ENCODE peak calls at places on chromosomes 1 and 21, in seven cellular contexts. E is CD4-positive, alpha-beta memory T cell; G is cardiac muscle cell; Z is iPS DF 6.9; X is upper lobe of right lung; T is left ventricle myocardium inferior; R is CD4-positive, CD25-positive, alpha-beta regulatory T cell. W is an unnamed sample.

GRCh38 chr1:241615043-241615974 is 24.9 kb downstream of the CHML start:
- DNase-seq in E (no peak), G (no peak), Z (no peak), X (no peak), T (no peak), R (no peak), W (no peak)

GRCh38 chr1:175564119-175564518 is 179.3 kb downstream of the TNR start:
- DNase-seq in E (no peak), G (no peak), Z (no peak), X (no peak), T (no peak), R (no peak), W (no peak)

GRCh38 chr21:15742052-15742451 is 12.3 kb downstream of the USP25 start:
- DNase-seq in E (no peak), G (peak), Z (no peak), X (no peak), T (no peak), R (no peak), W (no peak)

GRCh38 chr21:36909901-36910561 is 56.4 kb downstream of the HLCS start:
- DNase-seq in E (peak), G (peak), Z (no peak), X (no peak), T (no peak), R (peak), W (no peak)

GRCh38 chr1:27436204-27437159 is 44.1 kb downstream of the GPR3 start:
- DNase-seq in E (peak), G (peak), Z (no peak), X (no peak), T (no peak), R (peak), W (peak)

GRCh38 chr1:53619811-53620619 is 118.9 kb downstream of the GLIS1 start:
- DNase-seq in E (no peak), G (no peak), Z (no peak), X (peak), T (no peak), R (no peak), W (no peak)

GRCh38 chr1:220775238-220775853 is 11.4 kb upstream of the MTARC1 start:
- DNase-seq in E (peak), G (peak), Z (no peak), X (no peak), T (no peak), R (peak), W (no peak)

GRCh38 chr21:26026113-26026512 is 144.5 kb downstream of the APP start:
- DNase-seq in E (no peak), G (no peak), Z (no peak), X (no peak), T (no peak), R (no peak), W (no peak)

DNA sequence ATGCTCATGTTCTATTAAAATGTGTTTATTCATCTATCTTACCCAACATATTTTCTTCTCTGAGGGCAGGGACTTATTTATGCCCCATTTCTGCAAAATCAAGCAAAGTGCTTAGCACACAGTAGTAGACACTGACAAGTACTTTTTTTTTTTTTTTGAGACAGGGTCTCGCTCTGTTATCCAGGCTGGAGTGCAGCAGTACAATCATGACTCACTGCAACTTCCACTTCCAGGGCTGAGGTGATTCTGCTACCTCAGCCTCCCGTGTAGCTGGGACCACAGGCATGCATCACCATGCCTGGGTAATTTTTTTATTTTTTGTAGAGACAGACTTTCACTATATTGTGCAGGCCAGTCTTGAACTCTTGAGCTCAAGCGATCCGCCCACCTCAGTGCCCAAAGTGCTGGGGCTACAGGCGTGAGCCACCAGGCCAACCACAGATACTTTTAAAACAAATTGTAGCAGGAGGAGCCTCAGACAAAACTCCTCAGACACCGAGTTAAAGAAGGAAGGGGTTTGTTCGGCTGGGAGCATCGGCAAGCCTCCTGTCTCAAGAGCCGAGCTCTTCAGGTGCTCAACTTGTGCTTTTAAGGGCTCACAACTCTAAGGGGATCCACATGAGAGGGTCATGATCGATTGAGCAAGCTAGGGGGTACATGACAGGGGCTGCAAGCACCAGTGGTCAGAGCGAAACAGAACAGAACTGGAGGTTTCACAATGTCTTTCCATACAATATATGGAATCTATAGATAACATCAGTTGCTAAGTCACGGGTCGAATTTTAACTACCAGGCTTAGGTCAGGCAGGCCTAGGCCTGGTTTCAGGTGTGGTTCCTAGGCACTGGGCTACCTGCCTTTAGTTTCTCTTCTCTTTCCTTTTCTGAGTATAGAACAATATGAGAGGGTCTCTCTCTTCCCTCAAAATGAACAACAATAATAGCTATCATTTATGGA is 5.7 kb upstream of the TMEM167B start:
- DNase-seq in E (no peak), G (no peak), Z (no peak), X (no peak), T (no peak), R (no peak), W (no peak)
- H3K27ac ChIP-seq in E (no peak), G (no peak), Z (no peak), X (no peak), T (no peak), R (no peak), W (no peak)

GRCh38 chr1:201773764-201774163 is 55.2 kb upstream of the IPO9 start:
- DNase-seq in E (no peak), G (no peak), Z (no peak), X (no peak), T (no peak), R (no peak), W (no peak)
- H3K27ac ChIP-seq in E (no peak), G (peak), Z (no peak), X (no peak), T (peak), R (no peak), W (no peak)

GRCh38 chr1:32774464-32774808 is 42.7 kb downstream of the YARS1 start:
- DNase-seq in E (no peak), G (no peak), Z (no peak), X (no peak), T (no peak), R (no peak), W (no peak)
- H3K27ac ChIP-seq in E (no peak), G (no peak), Z (no peak), X (peak), T (no peak), R (no peak), W (no peak)

GRCh38 chr1:154727409-154727808 is 119.4 kb upstream of the ADAR start:
- DNase-seq in E (no peak), G (no peak), Z (no peak), X (no peak), T (no peak), R (no peak), W (no peak)
- H3K27ac ChIP-seq in E (no peak), G (no peak), Z (no peak), X (no peak), T (no peak), R (no peak), W (no peak)

GRCh38 chr1:224730540-224730939 is 114.4 kb downstream of the CNIH3 start:
- DNase-seq in E (no peak), G (peak), Z (no peak), X (no peak), T (no peak), R (no peak), W (no peak)
- H3K27ac ChIP-seq in E (no peak), G (no peak), Z (no peak), X (no peak), T (no peak), R (no peak), W (no peak)

GRCh38 chr1:19757641-19758040 is 42.1 kb downstream of the TMCO4 start:
- DNase-seq in E (no peak), G (no peak), Z (no peak), X (peak), T (no peak), R (no peak), W (no peak)
- H3K27ac ChIP-seq in E (no peak), G (no peak), Z (no peak), X (no peak), T (no peak), R (no peak), W (no peak)

GRCh38 chr1:215645861-215646260 is 78.8 kb downstream of the KCTD3 start:
- DNase-seq in E (no peak), G (no peak), Z (no peak), X (no peak), T (no peak), R (no peak), W (no peak)

GRCh38 chr1:215648957-215649356 is 81.9 kb downstream of the KCTD3 start:
- DNase-seq in E (no peak), G (no peak), Z (no peak), X (no peak), T (no peak), R (no peak), W (no peak)

GRCh38 chr1:215643592-215644321 is 76.7 kb downstream of the KCTD3 start:
- DNase-seq in E (no peak), G (no peak), Z (no peak), X (no peak), T (no peak), R (no peak), W (no peak)

GRCh38 chr1:215647738-215648137 is 80.6 kb downstream of the KCTD3 start:
- DNase-seq in E (no peak), G (no peak), Z (no peak), X (no peak), T (no peak), R (no peak), W (no peak)

DNA sequence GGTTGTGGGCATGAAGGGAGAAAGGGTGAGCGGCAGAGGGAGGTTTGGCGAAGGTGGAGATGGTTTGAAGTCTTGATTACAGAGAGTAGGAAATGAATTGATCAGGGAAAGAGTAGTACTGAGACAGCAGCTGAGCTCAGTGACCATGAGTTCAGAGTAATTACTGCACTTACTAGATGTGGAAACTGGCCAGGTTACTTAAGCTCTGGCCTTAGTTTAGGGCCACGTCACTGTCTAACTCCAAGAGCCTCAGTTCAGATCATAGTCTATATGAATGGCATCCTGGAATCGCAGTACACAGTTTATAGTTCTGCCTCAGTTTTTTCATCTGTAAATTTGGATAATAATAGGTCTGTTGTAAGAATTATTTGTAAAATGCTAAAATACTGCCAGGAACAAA is 78.1 kb downstream of the KCTD3 start:
- DNase-seq in E (no peak), G (no peak), Z (no peak), X (no peak), T (no peak), R (no peak), W (no peak)
- H3K27ac ChIP-seq in E (no peak), G (no peak), Z (no peak), X (no peak), T (no peak), R (no peak), W (no peak)

GRCh38 chr1:58249371-58249728 is 297.2 kb downstream of the OMA1 start:
- DNase-seq in E (no peak), G (no peak), Z (no peak), X (no peak), T (no peak), R (no peak), W (no peak)
- H3K27ac ChIP-seq in E (no peak), G (no peak), Z (no peak), X (no peak), T (no peak), R (no peak), W (no peak)